ENCODE peak calls at places on chromosomes 7 and 10, in seven cellular contexts. X is breast epithelium; P is GM13976; I is CD8-positive, alpha-beta T cell; C is tibial artery; N is WTC11; H is colonic mucosa. Z is an unnamed sample.

GRCh38 chr10:66931949-66932343 is 6.1 kb downstream of the LRRTM3 start:
- DNase-seq in X (no peak), P (no peak), I (no peak), C (no peak), N (no peak), H (no peak), Z (no peak)

GRCh38 chr7:108129018-108129965 is 869 bp downstream of the LAMB4 start:
- DNase-seq in X (no peak), P (no peak), I (no peak), C (no peak), N (no peak), H (no peak), Z (no peak)

GRCh38 chr7:156903232-156903909 is 10.4 kb upstream of the LMBR1 start:
- DNase-seq in X (peak; percentile 43), P (no peak), I (peak; percentile 23), C (no peak), N (no peak), H (no peak), Z (peak; percentile 98)

GRCh38 chr7:55366461-55367138 is 1.5 kb downstream of the LANCL2 start:
- DNase-seq in X (no peak), P (no peak), I (peak; percentile 3), C (no peak), N (no peak), H (peak; percentile 28), Z (peak; percentile 2)

GRCh38 chr10:113592380-113592779 is 39.5 kb downstream of the HABP2 start:
- DNase-seq in X (no peak), P (peak; percentile 39), I (no peak), C (no peak), N (no peak), H (no peak), Z (no peak)

GRCh38 chr7:43873300-43873699 is 4.0 kb upstream of the MRPS24 start:
- DNase-seq in X (no peak), P (no peak), I (no peak), C (peak; percentile 84), N (no peak), H (peak; percentile 74), Z (peak; percentile 89)

GRCh38 chr7:137996386-137996851 is 5.5 kb downstream of the CREB3L2 start:
- DNase-seq in X (no peak), P (no peak), I (no peak), C (peak; percentile 51), N (no peak), H (no peak), Z (no peak)

GRCh38 chr7:23298141-23298851 is 843 bp upstream of the MALSU1 start:
- DNase-seq in X (peak; percentile 66), P (no peak), I (no peak), C (no peak), N (no peak), H (no peak), Z (peak; percentile 26)

GRCh38 chr10:127142831-127143230 is 53.6 kb downstream of the INSYN2A start:
- DNase-seq in X (no peak), P (no peak), I (no peak), C (no peak), N (no peak), H (no peak), Z (no peak)

GRCh38 chr10:129031233-129032150 is 435.5 kb upstream of the MGMT start:
- DNase-seq in X (peak; percentile 37), P (peak; percentile 79), I (peak; percentile 55), C (peak; percentile 46), N (peak; percentile 76), H (peak; percentile 29), Z (peak; percentile 67)

GRCh38 chr7:34750209-34750608 is 92.2 kb downstream of the NPSR1 start:
- DNase-seq in X (no peak), P (no peak), I (no peak), C (no peak), N (no peak), H (no peak), Z (no peak)

GRCh38 chr10:126042906-126043305 is 146.5 kb downstream of the FANK1 start:
- DNase-seq in X (no peak), P (no peak), I (no peak), C (no peak), N (no peak), H (no peak), Z (no peak)

GRCh38 chr7:902996-903395 is 26.6 kb downstream of the GET4 start:
- DNase-seq in X (no peak), P (no peak), I (no peak), C (no peak), N (no peak), H (no peak), Z (no peak)

DNA sequence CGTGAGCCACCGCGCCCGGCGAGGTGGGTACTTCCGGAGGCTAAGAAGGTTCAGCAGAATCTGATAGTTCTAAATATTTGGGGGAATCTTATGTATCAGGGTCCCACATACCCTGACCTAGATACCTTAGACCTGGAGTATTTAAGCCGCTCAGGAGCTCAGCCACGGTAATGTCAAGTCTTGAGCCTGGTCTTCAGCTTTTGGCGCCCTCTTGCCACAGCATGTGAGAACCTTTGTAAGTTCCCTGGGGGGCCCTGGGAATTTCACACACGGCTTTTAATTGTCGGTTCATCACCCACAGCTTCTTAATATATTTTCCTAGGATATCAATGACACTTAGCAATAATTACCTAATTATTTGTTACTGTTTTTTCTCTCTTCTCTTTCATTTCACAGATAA is 324.3 kb upstream of the GALNT17 start:
- DNase-seq in X (no peak), P (no peak), I (no peak), C (no peak), N (peak; percentile 44), H (no peak), Z (no peak)
- TF ChIP-seq CTCF in X (no peak), P (no peak), I (no peak), C (no peak), N (no peak), H (no peak), Z (no peak)

GRCh38 chr7:101378808-101379207 is 16.1 kb downstream of the COL26A1 start:
- DNase-seq in X (peak; percentile 37), P (no peak), I (no peak), C (no peak), N (peak; percentile 67), H (no peak), Z (no peak)
- TF ChIP-seq CTCF in X (no peak), P (no peak), I (no peak), C (no peak), N (no peak), H (no peak), Z (no peak)

DNA sequence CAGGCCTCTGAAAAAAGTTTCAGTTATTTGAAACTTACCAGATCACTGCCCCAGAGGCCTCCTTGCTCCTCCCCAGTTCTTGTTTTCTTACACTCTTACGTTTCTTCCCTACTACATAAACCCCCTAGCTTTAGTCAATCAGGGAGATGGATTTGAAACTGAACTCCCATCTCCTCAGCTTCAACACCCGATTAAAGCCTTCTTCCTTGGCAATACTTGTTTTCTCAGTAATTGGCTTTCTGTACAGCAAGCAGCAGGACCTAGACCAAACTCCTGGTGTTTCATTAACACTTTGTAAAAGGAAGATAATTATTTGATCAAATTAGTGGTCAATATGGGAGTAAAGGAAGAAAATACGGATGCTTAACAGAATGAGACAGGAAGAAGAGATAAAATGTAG is 870.4 kb downstream of the PCDH15 start:
- DNase-seq in X (no peak), P (no peak), I (no peak), C (no peak), N (no peak), H (no peak), Z (no peak)
- TF ChIP-seq CTCF in X (no peak), P (no peak), I (no peak), C (no peak), N (no peak), H (no peak), Z (no peak)

DNA sequence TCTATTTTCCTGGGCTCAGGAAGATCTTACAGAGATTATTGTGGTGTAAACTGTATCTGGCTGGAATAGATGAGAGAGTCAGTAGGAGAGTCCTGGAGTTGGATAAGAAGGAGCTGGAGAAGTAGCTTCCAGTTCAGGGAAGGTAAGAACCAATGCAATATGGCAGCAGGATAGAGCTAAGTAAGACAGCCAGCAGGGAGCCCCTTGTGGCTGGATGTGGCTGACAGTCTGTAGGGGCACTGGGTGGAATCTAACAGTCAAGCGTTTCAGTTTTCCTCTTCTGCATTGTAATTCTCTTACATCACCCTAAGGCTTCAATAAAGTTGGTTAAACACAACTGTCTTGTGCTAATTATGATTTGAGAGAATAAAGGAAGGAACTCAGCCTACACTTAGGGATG is 105.8 kb upstream of the EEPD1 start:
- DNase-seq in X (no peak), P (no peak), I (no peak), C (no peak), N (no peak), H (no peak), Z (peak; percentile 19)
- TF ChIP-seq CTCF in X (no peak), P (no peak), I (no peak), C (no peak), N (no peak), H (no peak), Z (no peak)

GRCh38 chr7:29853072-29853471 is 46.8 kb downstream of the WIPF3 start:
- DNase-seq in X (no peak), P (no peak), I (no peak), C (no peak), N (no peak), H (no peak), Z (peak; percentile 59)

GRCh38 chr7:29851487-29851886 is 45.2 kb downstream of the WIPF3 start:
- DNase-seq in X (no peak), P (no peak), I (no peak), C (no peak), N (no peak), H (no peak), Z (no peak)

GRCh38 chr7:29853775-29854174 is 47.5 kb downstream of the WIPF3 start:
- DNase-seq in X (no peak), P (no peak), I (no peak), C (no peak), N (no peak), H (no peak), Z (no peak)

GRCh38 chr7:29852457-29852856 is 46.1 kb downstream of the WIPF3 start:
- DNase-seq in X (no peak), P (no peak), I (no peak), C (no peak), N (no peak), H (no peak), Z (peak; percentile 23)

GRCh38 chr7:29854257-29854938 is 48.1 kb downstream of the WIPF3 start:
- DNase-seq in X (no peak), P (no peak), I (no peak), C (no peak), N (no peak), H (no peak), Z (peak; percentile 75)
- TF ChIP-seq CTCF in X (no peak), P (no peak), I (no peak), C (no peak), N (no peak), H (no peak), Z (peak; percentile 15)

GRCh38 chr10:68897336-68897741 is 3.8 kb upstream of the DDX50 start:
- DNase-seq in X (peak; percentile 23), P (peak; percentile 51), I (no peak), C (peak; percentile 34), N (peak; percentile 46), H (peak; percentile 73), Z (peak; percentile 84)
- TF ChIP-seq CTCF in X (peak; percentile 39), P (peak; percentile 36), I (no peak), C (peak; percentile 51), N (no peak), H (no peak), Z (peak; percentile 57)

GRCh38 chr10:123147635-123148413 is at the start of gene HMX2:
- DNase-seq in X (no peak), P (peak; percentile 79), I (no peak), C (no peak), N (peak; percentile 83), H (no peak), Z (no peak)
- TF ChIP-seq CTCF in X (no peak), P (no peak), I (no peak), C (no peak), N (no peak), H (no peak), Z (no peak)